ENCODE peak calls at places on chromosomes 2 and 18, in six cellular contexts. X, S, G, F, K and D are unnamed samples.

GRCh38 chr2:98518106-98518505 is 73.4 kb downstream of the INPP4A start:
- DNase-seq in K (no peak), G (no peak), F (no peak), X (no peak), S (peak), D (no peak)

GRCh38 chr18:70149156-70149555 is 56.3 kb downstream of the RTTN start:
- DNase-seq in G (no peak), X (no peak), F (no peak), K (no peak), S (no peak), D (no peak)

GRCh38 chr2:54471221-54471711 is 15.1 kb downstream of the SPTBN1 start:
- DNase-seq in X (no peak), G (no peak), K (peak), S (peak), F (no peak), D (peak)

GRCh38 chr2:236146436-236146835 is 21.8 kb downstream of the GBX2 start:
- DNase-seq in S (no peak), X (no peak), K (no peak), G (no peak), F (no peak), D (no peak)

GRCh38 chr2:72963423-72964145 is 46.3 kb downstream of the EMX1 start:
- DNase-seq in K (no peak), F (no peak), S (no peak), G (no peak), X (no peak), D (no peak)

GRCh38 chr2:222518570-222519381 is 94.4 kb downstream of the SGPP2 start:
- DNase-seq in X (no peak), F (no peak), G (no peak), S (peak), K (no peak), D (peak)

GRCh38 chr2:41736105-41736567 is 311.7 kb upstream of the PKDCC start:
- DNase-seq in G (no peak), K (no peak), F (no peak), S (peak), X (no peak), D (no peak)

GRCh38 chr2:238117199-238118154 is 17.3 kb downstream of the ESPNL start:
- DNase-seq in K (no peak), G (no peak), X (no peak), S (peak), F (no peak), D (no peak)

GRCh38 chr2:33197198-33197938 is 250.6 kb downstream of the LTBP1 start:
- DNase-seq in F (no peak), K (no peak), S (no peak), G (no peak), X (no peak), D (no peak)

GRCh38 chr2:40403233-40403841 is 48.6 kb downstream of the SLC8A1 start:
- DNase-seq in G (no peak), K (no peak), F (no peak), X (no peak), S (peak), D (no peak)

GRCh38 chr2:55364189-55365055 is 55.2 kb downstream of the CCDC88A start:
- DNase-seq in K (no peak), F (peak), X (peak), S (peak), G (peak), D (peak)

GRCh38 chr2:19346983-19347618 is 11.3 kb downstream of the OSR1 start:
- DNase-seq in F (no peak), S (no peak), X (no peak), G (no peak), K (no peak), D (no peak)

GRCh38 chr2:216051350-216051749 is 30.3 kb downstream of the PECR start:
- DNase-seq in F (no peak), X (no peak), S (no peak), K (no peak), G (no peak), D (no peak)

GRCh38 chr18:7158201-7158600 is 40.6 kb upstream of the LAMA1 start:
- DNase-seq in G (no peak), K (no peak), X (no peak), S (peak), F (no peak), D (peak)

GRCh38 chr2:193776988-193777387 is 1582.3 kb upstream of the TMEFF2 start:
- DNase-seq in K (no peak), S (no peak), G (no peak), F (no peak), X (no peak), D (no peak)